ENCODE peak calls at places on chromosomes 3 and 15, in ten cellular contexts. D is AG04449, T is cardiac muscle cell, Y is body of pancreas, W is type B pancreatic cell, B is RWPE2, M is foreskin fibroblast, G is left lung, R is natural killer cell, L is sigmoid colon. S is an unnamed sample.

GRCh38 chr15:22227411-22227810 is 147.1 kb downstream of the OR4M2 start:
- DNase-seq in D (no peak), T (no peak), Y (no peak), W (no peak), B (peak; percentile 69), M (no peak), G (no peak), R (no peak), L (no peak), S (peak; percentile 44)

GRCh38 chr15:67900621-67901147 is 60.8 kb upstream of the RNU6-1 start:
- DNase-seq in D (no peak), T (no peak), Y (no peak), W (no peak), B (no peak), M (no peak), G (no peak), R (no peak), L (no peak), S (no peak)

GRCh38 chr15:39025881-39026280 is 461.3 kb upstream of the RASGRP1 start:
- DNase-seq in D (no peak), T (no peak), Y (no peak), W (no peak), B (no peak), M (no peak), G (no peak), R (no peak), L (no peak), S (no peak)

GRCh38 chr3:48595526-48596121 is 495 bp upstream of the COL7A1 start:
- DNase-seq in D (no peak), T (no peak), Y (peak; percentile 30), W (no peak), B (peak; percentile 98), M (peak; percentile 97), G (peak; percentile 51), R (no peak), L (no peak), S (peak; percentile 73)

GRCh38 chr3:35184775-35185174 is 454.6 kb upstream of the ARPP21 start:
- DNase-seq in D (no peak), T (no peak), Y (no peak), W (no peak), B (no peak), M (peak; percentile 15), G (no peak), R (no peak), L (no peak), S (no peak)

GRCh38 chr15:72128360-72128759 is 10.2 kb downstream of the SENP8 start:
- DNase-seq in D (no peak), T (no peak), Y (no peak), W (no peak), B (no peak), M (no peak), G (no peak), R (no peak), L (no peak), S (no peak)

GRCh38 chr3:158659454-158660237 is 12.8 kb downstream of the LXN start:
- DNase-seq in D (peak; percentile 21), T (peak; percentile 66), Y (peak; percentile 65), W (no peak), B (no peak), M (peak; percentile 75), G (peak; percentile 40), R (no peak), L (peak; percentile 66), S (no peak)

GRCh38 chr3:189942948-189943347 is 177.7 kb downstream of the P3H2 start:
- DNase-seq in D (no peak), T (no peak), Y (no peak), W (no peak), B (no peak), M (no peak), G (no peak), R (no peak), L (no peak), S (no peak)

GRCh38 chr15:58889363-58889762 is 44.1 kb downstream of the SLTM start:
- DNase-seq in D (no peak), T (no peak), Y (no peak), W (no peak), B (no peak), M (no peak), G (no peak), R (no peak), L (no peak), S (no peak)

GRCh38 chr3:38274864-38275649 is 7.0 kb upstream of the SLC22A14 start:
- DNase-seq in D (no peak), T (no peak), Y (peak; percentile 13), W (no peak), B (no peak), M (no peak), G (no peak), R (no peak), L (no peak), S (no peak)

GRCh38 chr3:10305331-10305902 is 12.7 kb upstream of the GHRL start:
- DNase-seq in D (no peak), T (no peak), Y (no peak), W (no peak), B (no peak), M (no peak), G (no peak), R (no peak), L (no peak), S (no peak)

GRCh38 chr15:58988011-58988785 is 735 bp downstream of the RNF111 start:
- DNase-seq in D (no peak), T (peak; percentile 85), Y (peak; percentile 72), W (peak; percentile 75), B (peak; percentile 78), M (peak; percentile 30), G (peak; percentile 84), R (peak; percentile 63), L (peak; percentile 81), S (peak; percentile 81)

GRCh38 chr3:46490338-46491084 is 7.3 kb upstream of the RTP3 start:
- DNase-seq in D (no peak), T (no peak), Y (no peak), W (no peak), B (no peak), M (no peak), G (no peak), R (no peak), L (no peak), S (no peak)

GRCh38 chr3:72844436-72844999 is 3.7 kb downstream of the SHQ1 start:
- DNase-seq in D (no peak), T (no peak), Y (no peak), W (no peak), B (no peak), M (no peak), G (no peak), R (no peak), L (no peak), S (no peak)

GRCh38 chr15:67685008-67685599 is 140.2 kb upstream of the SKOR1 start:
- DNase-seq in D (no peak), T (peak; percentile 42), Y (no peak), W (no peak), B (no peak), M (peak; percentile 12), G (no peak), R (no peak), L (no peak), S (no peak)

DNA sequence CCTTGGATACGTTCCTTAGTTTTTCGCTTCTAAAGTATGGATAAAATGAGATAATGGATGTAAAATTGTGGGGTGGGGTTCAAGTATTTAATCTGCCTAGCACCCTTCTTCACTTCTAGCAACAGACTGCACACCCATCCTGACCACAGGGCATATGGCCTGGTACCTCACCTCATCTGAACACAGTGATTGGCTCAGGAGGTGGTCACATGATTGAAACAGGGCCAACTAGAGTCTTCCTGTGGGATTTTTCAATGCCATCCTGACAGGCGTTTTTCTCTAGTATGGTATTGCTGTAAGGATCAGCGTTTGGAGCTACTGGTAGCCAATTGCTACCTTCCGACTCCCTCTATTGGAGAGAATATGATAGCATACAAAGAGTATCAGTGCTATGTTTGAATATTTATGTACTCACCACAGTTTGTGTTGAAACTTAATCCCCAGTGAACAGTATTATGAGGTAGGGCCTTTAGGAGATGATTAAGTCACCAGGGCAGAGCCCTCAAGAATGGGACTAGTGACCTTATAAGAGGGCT is 172.2 kb downstream of the PPM1L start:
- DNase-seq in D (no peak), T (no peak), Y (no peak), W (no peak), B (no peak), M (no peak), G (no peak), R (no peak), L (no peak), S (no peak)
- TF ChIP-seq CTCF in D (no peak), T (no peak), Y (no peak), W (peak; percentile 22), B (no peak), M (no peak), G (no peak), R (peak; percentile 12), L (no peak), S (peak; percentile 16)

GRCh38 chr3:124923833-124924232 is 10.7 kb downstream of the MUC13 start:
- DNase-seq in D (no peak), T (no peak), Y (no peak), W (no peak), B (no peak), M (no peak), G (no peak), R (no peak), L (no peak), S (no peak)
- TF ChIP-seq CTCF in D (no peak), T (peak; percentile 22), Y (no peak), W (no peak), B (peak; percentile 57), M (no peak), G (no peak), R (no peak), L (no peak), S (no peak)

GRCh38 chr3:194714122-194714425 is 28.4 kb downstream of the FAM43A start:
- DNase-seq in D (no peak), T (no peak), Y (no peak), W (no peak), B (no peak), M (no peak), G (no peak), R (no peak), L (no peak), S (no peak)

GRCh38 chr3:194714564-194714963 is 28.9 kb downstream of the FAM43A start:
- DNase-seq in D (no peak), T (no peak), Y (no peak), W (no peak), B (no peak), M (no peak), G (no peak), R (no peak), L (no peak), S (no peak)

GRCh38 chr3:194720048-194720447 is 34.4 kb downstream of the FAM43A start:
- DNase-seq in D (no peak), T (no peak), Y (no peak), W (no peak), B (no peak), M (no peak), G (no peak), R (no peak), L (no peak), S (no peak)

GRCh38 chr3:194715022-194715800 is 29.5 kb downstream of the FAM43A start:
- DNase-seq in D (no peak), T (no peak), Y (peak; percentile 30), W (no peak), B (no peak), M (no peak), G (no peak), R (peak; percentile 37), L (no peak), S (no peak)

GRCh38 chr3:194718069-194718468 is 32.4 kb downstream of the FAM43A start:
- DNase-seq in D (no peak), T (no peak), Y (no peak), W (no peak), B (no peak), M (no peak), G (no peak), R (no peak), L (no peak), S (no peak)
- TF ChIP-seq CTCF in D (no peak), T (no peak), Y (no peak), W (no peak), B (no peak), M (no peak), G (no peak), R (no peak), L (no peak), S (no peak)

GRCh38 chr15:51121118-51121517 is 26.4 kb upstream of the TNFAIP8L3 start:
- DNase-seq in D (peak; percentile 49), T (no peak), Y (peak; percentile 38), W (no peak), B (peak; percentile 86), M (peak; percentile 98), G (peak; percentile 41), R (no peak), L (no peak), S (peak; percentile 74)
- TF ChIP-seq CTCF in D (peak; percentile 2), T (no peak), Y (no peak), W (no peak), B (peak; percentile 35), M (no peak), G (no peak), R (no peak), L (no peak), S (no peak)